ENCODE peak calls at places on chromosomes 3 and 15, in eight cellular contexts. H, M, L, D, Q, G, J and R are unnamed samples. For H3K36me3, the result is how much of the 10 kb centered on the place peaks cover.

GRCh38 chr15:99135194-99135593 is 30.3 kb downstream of the SYNM start:
- DNase-seq in J (no peak), Q (no peak), H (no peak), D (peak), L (no peak), G (no peak), M (no peak), R (no peak)

GRCh38 chr15:25947336-25948080 is 84.4 kb upstream of the ATP10A start:
- DNase-seq in H (no peak), Q (no peak), M (no peak), L (no peak), G (no peak), D (no peak), J (no peak), R (no peak)

GRCh38 chr3:194205675-194206133 is 69.8 kb downstream of the HES1 start:
- DNase-seq in L (no peak), H (peak), D (peak), G (no peak), Q (no peak), M (no peak), J (no peak), R (no peak)

GRCh38 chr3:64224826-64225606 is at the start of gene PRICKLE2:
- DNase-seq in L (peak), G (no peak), M (peak), D (peak), J (no peak), H (peak), Q (no peak), R (peak)

GRCh38 chr15:78004919-78005634 is 72.4 kb downstream of the TBC1D2B start:
- DNase-seq in G (no peak), D (peak), M (peak), J (no peak), Q (no peak), H (no peak), L (peak), R (peak)

GRCh38 chr15:45387379-45388007 is 9.1 kb upstream of the GATM start:
- DNase-seq in L (no peak), Q (no peak), G (no peak), H (no peak), M (no peak), J (no peak), D (no peak), R (no peak)

GRCh38 chr3:33920511-33920910 is 122.1 kb downstream of the PDCD6IP start:
- DNase-seq in L (no peak), H (no peak), D (no peak), G (no peak), Q (no peak), M (no peak), J (no peak), R (no peak)

GRCh38 chr3:150540297-150540696 is 6.0 kb downstream of the SERP1 start:
- DNase-seq in Q (no peak), J (no peak), H (no peak), L (no peak), D (no peak), M (no peak), G (no peak), R (no peak)

GRCh38 chr3:74643636-74644035 is 29.2 kb upstream of the CNTN3 start:
- DNase-seq in Q (no peak), H (no peak), L (peak), J (no peak), G (no peak), D (peak), M (peak), R (no peak)

DNA sequence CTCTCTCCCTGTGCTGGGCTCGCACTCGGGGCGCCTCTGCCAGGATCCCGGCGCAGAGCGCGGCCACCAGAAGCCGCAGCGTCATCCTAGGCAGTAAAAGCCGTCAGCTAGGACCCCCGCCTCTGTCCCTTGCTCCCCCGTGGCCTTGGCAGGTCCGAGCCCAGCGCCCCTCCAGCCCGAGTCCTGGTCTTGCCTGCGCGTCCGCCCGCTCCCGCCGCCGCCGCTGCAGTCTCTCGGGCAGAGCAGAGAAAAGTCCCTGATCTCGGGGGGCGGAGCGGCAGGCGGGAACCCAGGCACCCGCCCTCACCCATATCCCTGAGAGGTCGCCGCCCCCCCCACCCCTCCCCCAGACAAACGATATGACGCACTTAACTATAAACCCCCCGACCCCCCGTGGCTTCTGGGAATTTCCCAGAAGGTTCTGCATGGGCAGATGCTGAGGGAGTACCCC is at the start of gene COL7A1:
- DNase-seq in Q (no peak), D (no peak), G (no peak), H (no peak), L (peak), J (no peak), M (no peak), R (no peak)
- H3K27ac ChIP-seq in Q (peak), D (no peak), G (no peak), H (peak), L (peak), J (peak), M (peak), R (no peak)

GRCh38 chr3:52374173-52374572 is 58.1 kb downstream of the DNAH1 start:
- DNase-seq in G (no peak), M (no peak), Q (no peak), L (no peak), H (no peak), J (no peak), D (no peak), R (no peak)
- TF ChIP-seq CTCF in G (no peak), M (no peak), Q (no peak), L (no peak), H (no peak), J (peak), D (no peak), R (no peak)

DNA sequence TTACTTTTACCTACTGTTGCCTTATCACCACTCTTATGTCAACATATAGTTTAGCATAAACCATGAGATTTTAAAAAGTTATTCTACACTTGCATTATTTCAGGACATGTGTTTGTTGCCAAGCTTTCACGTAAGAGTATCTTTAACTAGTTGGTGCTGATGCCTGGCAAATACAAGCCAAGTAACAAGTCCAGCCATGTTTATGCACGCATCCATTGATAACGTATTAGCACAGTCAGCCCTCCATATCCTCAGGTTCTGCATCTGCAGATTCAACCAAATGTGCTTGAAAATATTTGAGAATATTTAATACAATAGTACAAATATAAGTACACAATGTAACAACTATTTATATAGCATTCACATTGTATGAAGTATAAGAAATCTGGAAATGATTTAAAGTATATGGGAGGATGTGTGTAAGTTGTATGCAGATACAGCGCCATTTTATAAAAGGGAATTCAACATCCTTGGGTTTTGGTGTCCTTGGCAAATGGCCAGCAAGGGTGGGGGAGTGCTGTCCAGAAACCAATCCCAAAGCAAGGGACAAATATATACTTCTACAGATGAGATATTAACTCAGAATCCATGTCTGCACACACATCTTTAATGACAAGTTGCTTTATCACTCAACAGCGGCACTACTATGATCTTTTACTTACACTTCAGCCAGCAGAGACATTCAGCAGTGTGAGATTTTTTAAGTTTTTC is 8.7 kb upstream of the SETD5 start:
- DNase-seq in D (no peak), M (no peak), Q (no peak), H (no peak), J (no peak), L (no peak), G (no peak), R (no peak)
- H3K36me3 ChIP-seq in D (under half), M (half or more), Q (half or more), H (half or more), J (half or more), L (under half), G (half or more), R (under half)

GRCh38 chr3:24195504-24196230 is 250.6 kb downstream of the NR1D2 start:
- DNase-seq in M (no peak), Q (no peak), L (no peak), J (no peak), D (no peak), G (no peak), H (no peak), R (no peak)
- H3K27ac ChIP-seq in M (no peak), Q (no peak), L (no peak), J (no peak), D (no peak), G (no peak), H (no peak), R (no peak)

GRCh38 chr3:196216081-196216564 is at the start of gene SLC51A:
- DNase-seq in Q (no peak), D (no peak), J (no peak), L (no peak), M (peak), G (no peak), H (peak), R (peak)

GRCh38 chr3:196215493-196215892 is 841 bp upstream of the SLC51A start:
- DNase-seq in Q (no peak), M (no peak), L (no peak), J (no peak), H (no peak), G (no peak), D (no peak), R (no peak)

GRCh38 chr3:196217307-196218154 is 1.2 kb downstream of the SLC51A start:
- DNase-seq in M (no peak), Q (no peak), D (no peak), H (no peak), J (no peak), L (no peak), G (no peak), R (no peak)

GRCh38 chr3:196216681-196217211 is 412 bp downstream of the SLC51A start:
- DNase-seq in J (no peak), D (no peak), L (no peak), Q (no peak), G (no peak), M (no peak), H (no peak), R (no peak)

DNA sequence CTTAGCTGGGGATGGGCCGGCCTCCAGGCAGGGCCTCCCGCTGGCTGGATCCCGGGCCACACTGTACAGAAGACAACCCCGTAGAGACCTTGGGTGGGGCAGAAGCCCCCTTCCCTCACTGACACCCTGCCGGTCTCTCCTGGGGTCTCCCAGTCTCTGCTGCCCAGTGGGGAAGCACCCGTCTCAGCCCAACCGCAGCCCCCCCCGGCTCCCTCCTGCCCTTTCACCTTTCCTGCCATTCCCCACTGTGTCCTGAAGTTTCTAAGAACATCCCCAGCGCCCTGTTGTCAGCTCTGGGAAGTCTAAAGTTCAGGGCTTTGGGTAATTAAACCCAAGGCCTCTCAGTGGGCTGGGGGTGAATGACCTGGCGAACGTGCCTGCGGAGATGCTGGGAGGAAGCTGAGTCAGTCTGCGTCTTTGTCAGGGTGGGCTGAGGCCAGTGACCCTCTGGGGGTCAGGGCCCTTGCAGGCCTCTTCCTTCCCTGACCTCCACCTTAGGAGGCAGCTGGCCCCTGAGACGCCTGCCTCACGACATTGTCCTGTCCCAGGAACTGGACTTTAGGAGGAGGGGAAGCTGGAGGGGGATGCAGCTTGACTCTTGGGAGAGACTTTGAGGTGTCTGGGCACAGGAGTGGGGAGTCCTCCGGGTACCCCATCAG is 1.4 kb upstream of the SLC51A start:
- DNase-seq in H (no peak), L (peak), J (no peak), G (no peak), Q (no peak), M (peak), D (peak), R (no peak)
- TF ChIP-seq CTCF in H (no peak), L (no peak), J (no peak), G (no peak), Q (no peak), M (no peak), D (no peak), R (no peak)

DNA sequence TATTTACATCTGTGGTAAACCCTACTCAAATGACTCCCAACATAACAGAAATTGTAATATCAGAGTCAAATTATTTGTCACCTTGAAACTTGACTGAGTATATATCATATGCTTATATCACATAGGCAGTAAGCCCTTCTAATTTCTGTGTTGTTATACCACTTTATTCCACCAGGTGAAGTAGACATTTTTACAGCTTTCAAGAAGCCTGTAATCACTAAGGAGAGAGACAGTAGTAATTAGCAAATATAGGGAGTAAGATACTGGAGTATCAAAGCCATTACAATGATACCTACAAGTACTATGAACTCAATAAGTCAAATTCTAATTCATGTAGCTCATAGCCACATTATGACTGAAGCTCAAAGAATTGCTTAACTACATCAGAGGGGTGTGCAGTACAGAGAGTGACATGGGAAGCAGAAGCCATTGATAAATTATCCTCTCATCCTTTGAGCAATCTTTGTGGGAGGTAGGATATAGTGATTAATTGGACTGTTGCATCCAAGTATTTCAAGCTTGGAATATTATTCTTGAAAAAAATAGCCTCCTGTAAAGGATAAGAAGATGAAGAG is 1005.8 kb downstream of the ZPLD1 start:
- DNase-seq in H (no peak), G (no peak), M (no peak), J (no peak), Q (no peak), L (no peak), D (no peak), R (no peak)
- H3K36me3 ChIP-seq in H (under half), G (under half), M (under half), J (under half), Q (under half), L (under half), D (under half), R (under half)

DNA sequence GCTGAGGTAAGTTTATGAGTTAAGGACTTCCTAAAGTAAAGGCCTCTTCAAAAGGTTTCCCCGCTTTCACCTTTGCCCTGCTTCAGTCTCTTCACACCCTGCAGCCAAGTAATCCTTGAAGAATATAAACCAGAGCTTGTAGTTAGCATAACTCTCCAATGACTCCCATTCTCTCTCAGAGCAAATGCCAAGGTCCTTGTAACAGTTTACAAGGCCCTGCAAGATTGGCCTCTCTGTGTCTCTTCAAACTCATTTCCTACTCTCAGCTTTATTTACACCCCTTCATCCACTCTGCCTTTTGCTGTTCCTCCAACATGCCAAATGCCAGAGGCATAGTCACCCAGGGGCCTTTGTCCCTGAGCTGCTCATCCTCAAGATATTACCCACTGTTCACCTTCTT is 60.5 kb upstream of the MME start:
- DNase-seq in D (no peak), L (no peak), Q (no peak), G (no peak), H (no peak), J (no peak), M (peak), R (peak)
- H3K27ac ChIP-seq in D (no peak), L (no peak), Q (no peak), G (no peak), H (peak), J (peak), M (peak), R (peak)

GRCh38 chr3:185063431-185063830 is 89.4 kb downstream of the C3orf70 start:
- DNase-seq in G (no peak), J (no peak), Q (no peak), L (no peak), D (no peak), M (no peak), H (no peak), R (no peak)

GRCh38 chr3:185062221-185062620 is 90.6 kb downstream of the C3orf70 start:
- DNase-seq in D (no peak), H (no peak), G (no peak), J (no peak), Q (no peak), L (no peak), M (no peak), R (no peak)

GRCh38 chr3:185066251-185066650 is 86.6 kb downstream of the C3orf70 start:
- DNase-seq in L (no peak), H (no peak), Q (no peak), D (no peak), G (no peak), J (no peak), M (no peak), R (no peak)

GRCh38 chr3:185067173-185067572 is 85.7 kb downstream of the C3orf70 start:
- DNase-seq in H (peak), J (no peak), L (no peak), D (no peak), M (no peak), Q (no peak), G (no peak), R (no peak)

DNA sequence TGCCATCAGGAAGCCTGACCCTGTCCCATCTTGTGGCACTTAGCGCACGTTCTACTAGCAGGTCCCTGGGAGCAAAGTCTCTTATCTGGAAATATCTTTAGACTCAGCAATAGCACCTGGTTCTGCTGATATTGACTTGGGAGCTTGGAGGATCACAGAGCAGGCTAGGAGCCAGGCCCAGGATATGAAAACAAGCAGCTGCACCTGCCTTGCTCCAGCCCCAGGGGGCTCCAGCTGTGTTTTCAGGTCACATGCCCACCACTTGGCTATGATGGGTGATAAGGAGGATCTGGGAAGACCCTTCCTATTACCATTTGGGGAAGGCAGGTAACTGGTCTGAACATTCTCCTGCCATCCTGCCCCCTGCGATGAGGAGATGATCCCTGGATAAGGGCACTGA is 87.8 kb downstream of the C3orf70 start:
- DNase-seq in H (no peak), J (no peak), M (no peak), G (no peak), L (no peak), Q (no peak), D (no peak), R (no peak)
- TF ChIP-seq CTCF in H (no peak), J (peak), M (no peak), G (no peak), L (no peak), Q (no peak), D (no peak), R (no peak)

GRCh38 chr3:57627976-57628375 is 30.8 kb upstream of the ARF4 start:
- DNase-seq in H (no peak), D (no peak), M (no peak), J (no peak), L (no peak), Q (no peak), G (no peak), R (no peak)

GRCh38 chr3:57622362-57622761 is 25.2 kb upstream of the ARF4 start:
- DNase-seq in J (no peak), Q (no peak), H (no peak), D (no peak), G (no peak), M (no peak), L (no peak), R (no peak)

DNA sequence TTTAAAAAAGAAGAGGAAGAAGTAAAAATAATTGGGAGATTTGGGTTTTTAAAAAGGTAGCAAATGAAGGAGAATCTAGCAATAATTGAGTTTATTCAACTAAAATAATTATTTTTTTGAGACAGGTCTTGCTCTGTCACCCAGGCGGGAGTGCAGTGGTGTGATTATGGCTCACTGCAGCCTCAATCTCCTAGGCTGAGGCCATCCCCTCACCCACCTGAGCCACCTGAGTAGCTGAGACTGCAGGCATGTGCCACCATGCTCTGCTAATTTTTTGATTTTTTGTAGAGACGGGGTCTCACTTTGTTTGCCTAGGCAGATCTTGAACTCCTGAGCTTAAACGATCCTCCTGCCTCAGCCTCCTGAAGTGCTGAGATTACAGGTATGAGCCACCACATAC is 27.7 kb upstream of the ARF4 start:
- DNase-seq in D (no peak), J (no peak), L (no peak), H (no peak), Q (no peak), G (no peak), M (no peak), R (no peak)
- H3K36me3 ChIP-seq in D (under half), J (under half), L (under half), H (under half), Q (half or more), G (under half), M (under half), R (under half)

GRCh38 chr3:30203301-30203700 is 403.1 kb upstream of the TGFBR2 start:
- DNase-seq in G (no peak), D (no peak), Q (no peak), L (no peak), J (no peak), H (no peak), M (no peak), R (no peak)
- H3K27ac ChIP-seq in G (no peak), D (no peak), Q (no peak), L (no peak), J (no peak), H (no peak), M (no peak), R (no peak)